ENCODE peak calls at places on chromosome 3, in five cellular contexts. One of them, this sample, is unnamed.

GRCh38 chr3:108125550-108126071 is 34.8 kb upstream of the CD47 start:
- DNase-seq in Right ventricle myocardium superior: no peak
- DNase-seq in NCI-H748 treated with DMSO at 0.1 percent for 48 hours: peak; percentile 42
- DNase-seq in tibial artery: no peak
- DNase-seq in stimulated activated CD4-positive, alpha-beta T cell treated with anti-CD3 and anti-CD28 coated beads, Interleukin-4, amount 100 ng/mL, for 48 hours: peak; percentile 37
- DNase-seq in this sample: no peak

GRCh38 chr3:123084738-123085237 is 18.0 kb downstream of the PDIA5 start:
- DNase-seq in Right ventricle myocardium superior: no peak
- DNase-seq in NCI-H748 treated with DMSO at 0.1 percent for 48 hours: no peak
- DNase-seq in tibial artery: no peak
- DNase-seq in stimulated activated CD4-positive, alpha-beta T cell treated with anti-CD3 and anti-CD28 coated beads, Interleukin-4, amount 100 ng/mL, for 48 hours: no peak
- DNase-seq in this sample: peak; percentile 64

GRCh38 chr3:197533396-197534347 is 22.1 kb downstream of the BDH1 start:
- DNase-seq in Right ventricle myocardium superior: no peak
- DNase-seq in NCI-H748 treated with DMSO at 0.1 percent for 48 hours: no peak
- DNase-seq in tibial artery: no peak
- DNase-seq in stimulated activated CD4-positive, alpha-beta T cell treated with anti-CD3 and anti-CD28 coated beads, Interleukin-4, amount 100 ng/mL, for 48 hours: no peak
- DNase-seq in this sample: no peak

GRCh38 chr3:189563841-189564563 is 67.2 kb upstream of the TP63 start:
- DNase-seq in Right ventricle myocardium superior: no peak
- DNase-seq in NCI-H748 treated with DMSO at 0.1 percent for 48 hours: no peak
- DNase-seq in tibial artery: no peak
- DNase-seq in stimulated activated CD4-positive, alpha-beta T cell treated with anti-CD3 and anti-CD28 coated beads, Interleukin-4, amount 100 ng/mL, for 48 hours: peak; percentile 16
- DNase-seq in this sample: no peak

GRCh38 chr3:23455084-23455483 is 252.0 kb downstream of the UBE2E2 start:
- DNase-seq in Right ventricle myocardium superior: no peak
- DNase-seq in NCI-H748 treated with DMSO at 0.1 percent for 48 hours: no peak
- DNase-seq in tibial artery: peak; percentile 36
- DNase-seq in stimulated activated CD4-positive, alpha-beta T cell treated with anti-CD3 and anti-CD28 coated beads, Interleukin-4, amount 100 ng/mL, for 48 hours: no peak
- DNase-seq in this sample: no peak

GRCh38 chr3:132461544-132461943 is 44.2 kb downstream of the DNAJC13 start:
- DNase-seq in Right ventricle myocardium superior: no peak
- DNase-seq in NCI-H748 treated with DMSO at 0.1 percent for 48 hours: no peak
- DNase-seq in tibial artery: no peak
- DNase-seq in stimulated activated CD4-positive, alpha-beta T cell treated with anti-CD3 and anti-CD28 coated beads, Interleukin-4, amount 100 ng/mL, for 48 hours: no peak
- DNase-seq in this sample: no peak

GRCh38 chr3:132726341-132726823 is 4.2 kb upstream of the NPHP3 start:
- DNase-seq in Right ventricle myocardium superior: no peak
- DNase-seq in NCI-H748 treated with DMSO at 0.1 percent for 48 hours: peak; percentile 12
- DNase-seq in tibial artery: no peak
- DNase-seq in stimulated activated CD4-positive, alpha-beta T cell treated with anti-CD3 and anti-CD28 coated beads, Interleukin-4, amount 100 ng/mL, for 48 hours: no peak
- DNase-seq in this sample: peak; percentile 33

GRCh38 chr3:99825239-99825638 is 7.6 kb downstream of the CMSS1 start:
- DNase-seq in Right ventricle myocardium superior: no peak
- DNase-seq in NCI-H748 treated with DMSO at 0.1 percent for 48 hours: no peak
- DNase-seq in tibial artery: no peak
- DNase-seq in stimulated activated CD4-positive, alpha-beta T cell treated with anti-CD3 and anti-CD28 coated beads, Interleukin-4, amount 100 ng/mL, for 48 hours: no peak
- DNase-seq in this sample: no peak

GRCh38 chr3:122858373-122858772 is 63.5 kb downstream of the SLC49A4 start:
- DNase-seq in Right ventricle myocardium superior: no peak
- DNase-seq in NCI-H748 treated with DMSO at 0.1 percent for 48 hours: no peak
- DNase-seq in tibial artery: no peak
- DNase-seq in stimulated activated CD4-positive, alpha-beta T cell treated with anti-CD3 and anti-CD28 coated beads, Interleukin-4, amount 100 ng/mL, for 48 hours: no peak
- DNase-seq in this sample: peak; percentile 17

GRCh38 chr3:9978664-9979349 is 7.8 kb downstream of the EMC3 start:
- DNase-seq in Right ventricle myocardium superior: no peak
- DNase-seq in NCI-H748 treated with DMSO at 0.1 percent for 48 hours: no peak
- DNase-seq in tibial artery: no peak
- DNase-seq in stimulated activated CD4-positive, alpha-beta T cell treated with anti-CD3 and anti-CD28 coated beads, Interleukin-4, amount 100 ng/mL, for 48 hours: no peak
- DNase-seq in this sample: no peak

GRCh38 chr3:71189480-71189879 is 394.0 kb downstream of the FOXP1 start:
- DNase-seq in Right ventricle myocardium superior: no peak
- DNase-seq in NCI-H748 treated with DMSO at 0.1 percent for 48 hours: no peak
- DNase-seq in tibial artery: no peak
- DNase-seq in stimulated activated CD4-positive, alpha-beta T cell treated with anti-CD3 and anti-CD28 coated beads, Interleukin-4, amount 100 ng/mL, for 48 hours: no peak
- DNase-seq in this sample: no peak

GRCh38 chr3:10788451-10788850 is 27.6 kb upstream of the SLC6A11 start:
- DNase-seq in Right ventricle myocardium superior: no peak
- DNase-seq in NCI-H748 treated with DMSO at 0.1 percent for 48 hours: no peak
- DNase-seq in tibial artery: no peak
- DNase-seq in stimulated activated CD4-positive, alpha-beta T cell treated with anti-CD3 and anti-CD28 coated beads, Interleukin-4, amount 100 ng/mL, for 48 hours: no peak
- DNase-seq in this sample: no peak

GRCh38 chr3:143586565-143586964 is 261.7 kb downstream of the SLC9A9 start:
- DNase-seq in Right ventricle myocardium superior: no peak
- DNase-seq in NCI-H748 treated with DMSO at 0.1 percent for 48 hours: no peak
- DNase-seq in tibial artery: no peak
- DNase-seq in stimulated activated CD4-positive, alpha-beta T cell treated with anti-CD3 and anti-CD28 coated beads, Interleukin-4, amount 100 ng/mL, for 48 hours: no peak
- DNase-seq in this sample: no peak

GRCh38 chr3:129439381-129439816 is 349 bp downstream of the MBD4 start:
- DNase-seq in Right ventricle myocardium superior: peak; percentile 53
- DNase-seq in NCI-H748 treated with DMSO at 0.1 percent for 48 hours: no peak
- DNase-seq in tibial artery: peak; percentile 58
- DNase-seq in stimulated activated CD4-positive, alpha-beta T cell treated with anti-CD3 and anti-CD28 coated beads, Interleukin-4, amount 100 ng/mL, for 48 hours: peak; percentile 21
- DNase-seq in this sample: no peak

GRCh38 chr3:145807990-145808389 is 353.0 kb downstream of the PLOD2 start:
- DNase-seq in Right ventricle myocardium superior: peak; percentile 34
- DNase-seq in NCI-H748 treated with DMSO at 0.1 percent for 48 hours: no peak
- DNase-seq in tibial artery: no peak
- DNase-seq in stimulated activated CD4-positive, alpha-beta T cell treated with anti-CD3 and anti-CD28 coated beads, Interleukin-4, amount 100 ng/mL, for 48 hours: no peak
- DNase-seq in this sample: peak; percentile 8

This sample was measured in HuH-7.